ENCODE peak calls at places on chromosomes 5 and 9, in six cellular contexts. U is Kasumi-1, B is Caki2, I is NCI-H345, Z is mucosa of descending colon, E is heart left ventricle. T is an unnamed sample.

GRCh38 chr5:80960531-80961375 is 590 bp downstream of the RASGRF2 start:
- DNase-seq in Z (peak), E (peak), U (no peak), I (no peak), B (peak), T (no peak)

GRCh38 chr5:14118551-14119320 is 24.4 kb upstream of the TRIO start:
- DNase-seq in E (peak), B (no peak), Z (no peak), I (no peak), U (no peak), T (no peak)

GRCh38 chr5:168908207-168908606 is 329.0 kb upstream of the PANK3 start:
- DNase-seq in E (peak), I (no peak), B (peak), Z (no peak), U (no peak), T (no peak)

GRCh38 chr5:172235827-172236749 is 42.1 kb downstream of the EFCAB9 start:
- DNase-seq in E (no peak), U (no peak), I (no peak), B (no peak), Z (peak), T (no peak)

GRCh38 chr5:112917453-112918005 is 4.5 kb downstream of the REEP5 start:
- DNase-seq in U (peak), B (no peak), Z (no peak), I (no peak), E (no peak), T (peak)

GRCh38 chr5:89878140-89878570 is 531.4 kb downstream of the CETN3 start:
- DNase-seq in U (peak), E (no peak), B (peak), Z (peak), I (no peak), T (no peak)

GRCh38 chr5:172789687-172790495 is 18.9 kb upstream of the DUSP1 start:
- DNase-seq in B (peak), I (no peak), U (no peak), Z (no peak), E (no peak), T (no peak)

GRCh38 chr9:126667190-126668055 is 53.7 kb downstream of the LMX1B start:
- DNase-seq in Z (no peak), U (no peak), E (no peak), B (no peak), I (peak), T (no peak)

GRCh38 chr5:142944140-142944539 is 174.0 kb downstream of the ARHGAP26 start:
- DNase-seq in Z (no peak), U (no peak), I (no peak), E (no peak), B (no peak), T (no peak)

GRCh38 chr5:73856972-73857371 is 231.0 kb downstream of the ARHGEF28 start:
- DNase-seq in U (no peak), I (no peak), E (peak), B (no peak), Z (no peak), T (no peak)

GRCh38 chr5:141814064-141814982 is 63.9 kb downstream of the PCDH1 start:
- DNase-seq in Z (peak), U (peak), I (peak), B (peak), E (peak), T (peak)

GRCh38 chr5:67206381-67207328 is 10.1 kb upstream of the CD180 start:
- DNase-seq in Z (peak), B (peak), U (no peak), E (no peak), I (no peak), T (peak)

GRCh38 chr9:132647355-132647754 is 22.4 kb downstream of the DDX31 start:
- DNase-seq in U (no peak), E (no peak), Z (no peak), B (no peak), I (no peak), T (no peak)

GRCh38 chr9:93258818-93259489 is 75.0 kb downstream of the WNK2 start:
- DNase-seq in E (no peak), B (no peak), I (no peak), U (no peak), Z (no peak), T (no peak)

GRCh38 chr9:131873361-131873760 is 133.5 kb upstream of the RAPGEF1 start:
- DNase-seq in B (no peak), E (no peak), Z (no peak), I (no peak), U (no peak), T (no peak)

GRCh38 chr5:67147768-67148167 is 48.8 kb downstream of the CD180 start:
- DNase-seq in I (no peak), E (no peak), Z (no peak), B (no peak), U (no peak), T (no peak)

GRCh38 chr5:113163328-113163727 is 186.7 kb downstream of the DCP2 start:
- DNase-seq in E (no peak), Z (no peak), B (peak), I (no peak), U (no peak), T (no peak)

GRCh38 chr9:86099695-86100364 is 472 bp upstream of the GOLM1 start:
- DNase-seq in E (peak), U (peak), Z (peak), I (no peak), B (peak), T (peak)

GRCh38 chr9:85723220-85723619 is 18.5 kb downstream of the AGTPBP1 start:
- DNase-seq in U (no peak), I (no peak), B (no peak), Z (peak), E (peak), T (no peak)

GRCh38 chr5:4230531-4230904 is 634.9 kb downstream of the IRX1 start:
- DNase-seq in B (no peak), Z (no peak), I (no peak), U (no peak), E (no peak), T (no peak)

GRCh38 chr5:57718155-57718554 is 235.5 kb upstream of the ACTBL2 start:
- DNase-seq in U (no peak), E (no peak), I (no peak), Z (no peak), B (peak), T (no peak)

GRCh38 chr5:73338201-73339126 is 110.1 kb downstream of the FOXD1 start:
- DNase-seq in I (peak), E (no peak), B (no peak), U (no peak), Z (no peak), T (no peak)

GRCh38 chr9:117706421-117707150 is 2.4 kb downstream of the TLR4 start:
- DNase-seq in E (no peak), U (no peak), Z (no peak), B (no peak), I (peak), T (no peak)

GRCh38 chr5:78328585-78329173 is 31.7 kb upstream of the SCAMP1 start:
- DNase-seq in E (no peak), I (no peak), Z (no peak), U (no peak), B (no peak), T (no peak)

GRCh38 chr5:151023651-151024050 is 3.3 kb downstream of the GPX3 start:
- DNase-seq in U (peak), I (no peak), E (peak), B (no peak), Z (peak), T (no peak)

GRCh38 chr5:14491505-14491904 is 90.1 kb upstream of the OTULINL start:
- DNase-seq in U (no peak), I (no peak), E (no peak), Z (no peak), B (no peak), T (no peak)

GRCh38 chr5:107389130-107389553 is 281.6 kb downstream of the EFNA5 start:
- DNase-seq in I (no peak), B (peak), Z (peak), E (no peak), U (peak), T (peak)

GRCh38 chr5:44603496-44604272 is 205.1 kb upstream of the MRPS30 start:
- DNase-seq in E (no peak), U (no peak), Z (no peak), B (no peak), I (no peak), T (peak)

GRCh38 chr9:35385042-35385441 is 104.9 kb upstream of the RUSC2 start:
- DNase-seq in I (no peak), E (no peak), Z (no peak), U (peak), B (no peak), T (no peak)

GRCh38 chr9:116842658-116843057 is 155.6 kb downstream of the TRIM32 start:
- DNase-seq in I (peak), E (no peak), B (no peak), U (no peak), Z (no peak), T (no peak)

GRCh38 chr5:1874348-1874747 is 8.4 kb downstream of the IRX4 start:
- DNase-seq in B (no peak), I (no peak), U (no peak), E (no peak), Z (no peak), T (no peak)

GRCh38 chr5:35803221-35803651 is 53.5 kb upstream of the IL7R start:
- DNase-seq in I (no peak), Z (peak), B (no peak), U (peak), E (peak), T (peak)

GRCh38 chr5:168048486-168048885 is 243.0 kb upstream of the WWC1 start:
- DNase-seq in Z (no peak), B (no peak), E (no peak), I (no peak), U (no peak), T (no peak)

GRCh38 chr5:169139381-169140125 is 161.4 kb downstream of the SLIT3 start:
- DNase-seq in B (peak), I (no peak), Z (peak), U (no peak), E (no peak), T (no peak)